ENCODE peak calls at places on chromosomes 12 and 14, in seven cellular contexts. R, B, N, W, U, F and X are unnamed samples.

GRCh38 chr12:80700327-80700726 is 7.1 kb upstream of the MYF6 start:
- DNase-seq in R (no peak), B (no peak), N (no peak), W (no peak), U (no peak), F (no peak), X (no peak)

GRCh38 chr12:112357214-112357613 is 25.0 kb downstream of the HECTD4 start:
- DNase-seq in R (no peak), B (no peak), N (no peak), W (no peak), U (no peak), F (no peak), X (no peak)

GRCh38 chr14:92690171-92691011 is 58.0 kb downstream of the LGMN start:
- DNase-seq in R (peak; percentile 59), B (peak; percentile 45), N (peak; percentile 74), W (no peak), U (peak; percentile 15), F (no peak), X (peak; percentile 89)

GRCh38 chr12:5000204-5000603 is 43.5 kb upstream of the KCNA5 start:
- DNase-seq in R (peak; percentile 16), B (no peak), N (no peak), W (no peak), U (no peak), F (no peak), X (no peak)

GRCh38 chr14:22980672-22981089 is 1.7 kb downstream of the AJUBA start:
- DNase-seq in R (no peak), B (peak; percentile 76), N (peak; percentile 43), W (no peak), U (no peak), F (peak; percentile 80), X (peak; percentile 70)

GRCh38 chr14:67432088-67432564 is 20.2 kb upstream of the PLEK2 start:
- DNase-seq in R (no peak), B (no peak), N (no peak), W (no peak), U (no peak), F (no peak), X (no peak)

GRCh38 chr12:122946690-122947271 is 19.5 kb downstream of the ABCB9 start:
- DNase-seq in R (peak; percentile 92), B (peak; percentile 85), N (no peak), W (peak; percentile 59), U (peak; percentile 63), F (no peak), X (peak; percentile 91)

GRCh38 chr12:111361717-111362576 is 6.9 kb downstream of the PHETA1 start:
- DNase-seq in R (no peak), B (peak; percentile 39), N (no peak), W (no peak), U (no peak), F (no peak), X (no peak)

GRCh38 chr14:21978184-21978998 is 304.8 kb upstream of the OR4E1 start:
- DNase-seq in R (peak; percentile 16), B (peak; percentile 55), N (peak; percentile 33), W (no peak), U (peak; percentile 45), F (peak; percentile 84), X (peak; percentile 10)

GRCh38 chr12:129570796-129571400 is 332.9 kb downstream of the TMEM132D start:
- DNase-seq in R (no peak), B (no peak), N (no peak), W (no peak), U (no peak), F (no peak), X (no peak)

GRCh38 chr14:23696706-23697239 is 60.6 kb downstream of the DHRS2 start:
- DNase-seq in R (no peak), B (no peak), N (no peak), W (no peak), U (no peak), F (no peak), X (no peak)

GRCh38 chr12:76962099-76962498 is 83.3 kb upstream of the CSRP2 start:
- DNase-seq in R (no peak), B (no peak), N (no peak), W (no peak), U (no peak), F (no peak), X (no peak)

GRCh38 chr14:70789961-70790360 is 19.4 kb downstream of the MAP3K9 start:
- DNase-seq in R (no peak), B (no peak), N (no peak), W (no peak), U (no peak), F (no peak), X (no peak)

GRCh38 chr12:117022465-117022864 is 76.8 kb downstream of the TESC start:
- DNase-seq in R (no peak), B (no peak), N (no peak), W (no peak), U (no peak), F (no peak), X (no peak)

GRCh38 chr12:49038291-49038955 is 19.8 kb upstream of the PRKAG1 start:
- DNase-seq in R (no peak), B (no peak), N (no peak), W (no peak), U (no peak), F (no peak), X (no peak)

GRCh38 chr12:59649203-59649602 is 53.4 kb downstream of the SLC16A7 start:
- DNase-seq in R (no peak), B (peak; percentile 63), N (no peak), W (no peak), U (no peak), F (no peak), X (no peak)

GRCh38 chr12:113469224-113469652 is 2.4 kb downstream of the LHX5 start:
- DNase-seq in R (no peak), B (no peak), N (no peak), W (no peak), U (no peak), F (no peak), X (no peak)

GRCh38 chr12:113467154-113467513 is 4.5 kb downstream of the LHX5 start:
- DNase-seq in R (no peak), B (no peak), N (peak; percentile 40), W (no peak), U (peak; percentile 57), F (peak; percentile 66), X (no peak)

GRCh38 chr12:113468365-113469223 is 3.1 kb downstream of the LHX5 start:
- DNase-seq in R (no peak), B (no peak), N (peak; percentile 27), W (no peak), U (peak; percentile 50), F (peak; percentile 56), X (no peak)

GRCh38 chr12:113466770-113467153 is 4.9 kb downstream of the LHX5 start:
- DNase-seq in R (no peak), B (no peak), N (no peak), W (no peak), U (no peak), F (no peak), X (no peak)

DNA sequence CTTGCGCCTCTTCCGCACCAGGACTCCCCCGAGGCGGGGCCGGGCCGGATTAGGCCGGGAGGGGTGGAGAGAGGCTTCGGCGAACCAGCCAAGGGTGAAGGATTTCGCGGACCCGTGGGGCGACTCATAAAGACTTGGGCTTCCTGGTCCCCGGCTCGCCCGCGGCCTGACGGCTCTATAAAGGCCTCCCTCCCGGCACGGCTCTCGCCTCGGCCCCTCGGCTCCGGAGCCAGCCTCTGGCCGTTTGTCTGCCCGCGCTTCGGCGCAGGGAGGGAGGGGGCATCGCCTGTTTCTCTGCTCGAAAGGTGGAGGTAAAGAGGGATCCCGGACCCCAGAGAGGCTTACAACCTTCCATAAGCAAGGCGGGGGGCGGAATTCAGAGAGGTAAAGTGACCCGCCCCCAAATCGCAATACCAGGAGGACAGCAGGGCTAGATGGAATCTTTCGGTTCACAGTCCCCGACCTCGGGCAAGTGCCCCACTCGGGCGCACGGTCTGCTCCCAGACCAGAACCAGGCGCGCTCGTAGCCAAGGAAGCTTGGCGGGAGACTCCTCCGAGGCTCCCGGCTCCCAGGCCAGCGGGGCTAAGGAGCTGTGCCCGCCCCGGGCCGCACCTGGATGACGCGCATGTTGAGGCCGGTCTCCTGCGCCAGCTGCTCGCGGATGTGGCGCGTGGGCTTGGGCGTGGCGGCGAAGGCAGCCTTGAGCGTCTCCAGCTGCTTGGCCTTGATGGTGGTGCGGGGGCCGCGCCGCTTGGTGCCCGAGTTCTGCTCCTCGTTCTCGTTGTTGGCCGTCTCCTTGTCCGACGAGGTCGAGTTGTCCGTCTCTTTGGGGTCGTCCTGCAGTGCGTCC is 3.9 kb downstream of the LHX5 start:
- DNase-seq in R (no peak), B (no peak), N (peak; percentile 29), W (no peak), U (peak; percentile 58), F (peak; percentile 82), X (no peak)
- TF ChIP-seq JUND in R (no peak), B (no peak), N (no peak), W (no peak), U (no peak), F (no peak), X (no peak)

DNA sequence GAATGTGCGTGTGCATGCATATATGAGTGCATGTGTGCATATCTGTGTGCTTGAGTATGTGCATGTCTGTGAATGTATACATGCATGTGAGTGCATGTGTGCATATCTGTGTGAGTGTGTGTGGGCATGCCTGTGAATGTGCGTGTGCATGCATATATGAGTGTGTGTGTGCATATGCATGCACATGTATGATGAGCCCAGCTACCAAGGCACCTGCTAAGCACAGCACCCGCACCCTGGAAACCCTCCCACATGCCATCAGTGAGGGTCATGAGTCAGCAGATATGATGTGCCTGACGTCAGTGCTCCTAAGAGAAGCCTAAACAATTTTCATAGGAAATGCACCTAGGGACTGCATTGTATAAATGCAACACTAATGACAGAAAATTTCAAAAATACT is 151.1 kb downstream of the KIF26A start:
- DNase-seq in R (no peak), B (no peak), N (no peak), W (no peak), U (no peak), F (no peak), X (no peak)
- TF ChIP-seq JUND in R (no peak), B (no peak), N (no peak), W (no peak), U (no peak), F (no peak), X (no peak)

DNA sequence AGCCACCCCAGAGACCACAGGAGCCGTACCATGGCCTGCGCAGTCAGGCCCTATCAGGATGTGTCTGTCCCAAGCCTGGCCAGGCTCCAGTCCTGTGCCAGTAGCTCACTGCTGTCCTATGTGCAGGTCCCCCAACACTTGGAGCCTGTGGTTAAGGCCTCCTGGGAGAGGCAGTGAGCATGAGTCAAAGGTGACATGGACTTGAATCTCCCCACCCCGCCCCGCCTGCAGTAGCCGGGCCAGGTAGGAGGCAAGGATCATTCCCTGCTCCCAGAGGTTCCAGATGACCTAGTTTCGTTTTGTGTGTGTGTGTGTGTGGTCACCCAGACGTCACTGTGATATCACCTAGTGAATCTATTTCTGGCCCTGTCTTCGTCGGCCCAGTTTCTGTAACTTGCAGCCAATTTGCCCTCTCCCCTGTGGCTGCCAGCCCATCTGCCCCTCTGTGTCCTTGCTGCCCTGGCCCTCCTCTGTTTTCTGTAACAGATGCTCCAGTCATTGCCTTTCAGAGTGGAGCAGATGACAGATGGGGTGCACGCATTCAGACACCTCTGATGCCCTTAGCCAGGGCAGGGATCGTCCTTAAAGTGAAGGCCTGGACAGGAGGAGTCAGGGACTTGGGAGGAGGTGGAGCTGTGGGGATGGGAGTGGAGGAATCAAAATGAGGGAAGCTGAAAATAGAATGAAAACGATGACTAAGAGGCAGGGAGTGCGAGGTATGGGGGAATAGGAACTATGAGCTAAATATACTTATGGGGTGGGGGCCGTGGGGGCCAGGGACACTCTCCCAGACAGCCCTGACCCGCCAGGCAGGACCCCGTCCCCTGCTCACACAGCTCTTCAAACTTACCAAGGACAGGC is 37.4 kb downstream of the SLC6A12 start:
- DNase-seq in R (no peak), B (peak; percentile 61), N (peak; percentile 75), W (no peak), U (no peak), F (no peak), X (no peak)
- TF ChIP-seq JUND in R (no peak), B (peak; percentile 21), N (no peak), W (no peak), U (no peak), F (no peak), X (no peak)

GRCh38 chr12:126910570-126910969 is 1356.4 kb upstream of the TMEM132C start:
- DNase-seq in R (no peak), B (no peak), N (no peak), W (no peak), U (no peak), F (no peak), X (no peak)
- TF ChIP-seq JUND in R (no peak), B (no peak), N (no peak), W (no peak), U (no peak), F (no peak), X (no peak)